ENCODE peak calls at places on chromosomes 11 and 22, in seven cellular contexts. A, M, J, V, D, Z and O are unnamed samples.

GRCh38 chr11:128716661-128717210 is 22.9 kb downstream of the FLI1 start:
- DNase-seq in A (peak; percentile 52), M (no peak), J (peak; percentile 83), V (no peak), D (no peak), Z (peak; percentile 69), O (no peak)

GRCh38 chr11:57868491-57868890 is 106.9 kb downstream of the CTNND1 start:
- DNase-seq in A (no peak), M (no peak), J (no peak), V (no peak), D (no peak), Z (no peak), O (no peak)

GRCh38 chr22:20024225-20025087 is 3.5 kb downstream of the TANGO2 start:
- DNase-seq in A (no peak), M (no peak), J (no peak), V (no peak), D (no peak), Z (no peak), O (no peak)

GRCh38 chr11:124752471-124753100 is 531 bp upstream of the VSIG2 start:
- DNase-seq in A (no peak), M (no peak), J (no peak), V (no peak), D (no peak), Z (no peak), O (no peak)

GRCh38 chr22:27617214-27617881 is 184.2 kb downstream of the MN1 start:
- DNase-seq in A (no peak), M (no peak), J (no peak), V (no peak), D (no peak), Z (no peak), O (no peak)

GRCh38 chr11:35347921-35348331 is 71.4 kb downstream of the SLC1A2 start:
- DNase-seq in A (no peak), M (no peak), J (no peak), V (no peak), D (no peak), Z (no peak), O (no peak)

GRCh38 chr11:128586689-128587088 is 669 bp downstream of the ETS1 start:
- DNase-seq in A (no peak), M (no peak), J (no peak), V (no peak), D (no peak), Z (no peak), O (no peak)

GRCh38 chr11:7060828-7061227 is 28.0 kb upstream of the RBMXL2 start:
- DNase-seq in A (peak; percentile 90), M (no peak), J (no peak), V (no peak), D (no peak), Z (no peak), O (no peak)

GRCh38 chr11:83410605-83411565 is 124.7 kb upstream of the CCDC90B start:
- DNase-seq in A (no peak), M (no peak), J (no peak), V (no peak), D (no peak), Z (no peak), O (no peak)

GRCh38 chr11:55497068-55497467 is 57.2 kb upstream of the OR4C15 start:
- DNase-seq in A (no peak), M (no peak), J (no peak), V (no peak), D (no peak), Z (no peak), O (no peak)

GRCh38 chr11:97722065-97722464 is 1298.7 kb upstream of the CNTN5 start:
- DNase-seq in A (peak; percentile 98), M (no peak), J (no peak), V (no peak), D (no peak), Z (no peak), O (no peak)

GRCh38 chr11:123239371-123240150 is 44.5 kb upstream of the CLMP start:
- DNase-seq in A (peak; percentile 18), M (no peak), J (no peak), V (no peak), D (no peak), Z (no peak), O (no peak)

GRCh38 chr11:7501251-7501650 is 12.5 kb upstream of the PPFIBP2 start:
- DNase-seq in A (no peak), M (no peak), J (no peak), V (no peak), D (no peak), Z (no peak), O (no peak)

GRCh38 chr22:17705565-17706450 is 67.3 kb downstream of the BCL2L13 start:
- DNase-seq in A (no peak), M (no peak), J (no peak), V (no peak), D (no peak), Z (peak; percentile 3), O (no peak)

GRCh38 chr22:37088108-37088605 is 21.4 kb downstream of the TMPRSS6 start:
- DNase-seq in A (peak; percentile 23), M (no peak), J (no peak), V (no peak), D (no peak), Z (peak; percentile 73), O (no peak)

GRCh38 chr11:123543796-123544195 is 110.6 kb downstream of the SCN3B start:
- DNase-seq in A (peak; percentile 67), M (no peak), J (no peak), V (no peak), D (no peak), Z (no peak), O (no peak)

GRCh38 chr11:42311504-42311903 is 852.1 kb upstream of the LRRC4C start:
- DNase-seq in A (peak; percentile 35), M (no peak), J (no peak), V (no peak), D (no peak), Z (no peak), O (no peak)

GRCh38 chr11:72856551-72857342 is 42.5 kb downstream of the ATG16L2 start:
- DNase-seq in A (peak; percentile 44), M (no peak), J (no peak), V (no peak), D (no peak), Z (no peak), O (no peak)

GRCh38 chr11:133999355-133999754 is 42.6 kb upstream of the IGSF9B start:
- DNase-seq in A (no peak), M (no peak), J (no peak), V (no peak), D (no peak), Z (no peak), O (no peak)

GRCh38 chr11:15929371-15929801 is 427.0 kb downstream of the SOX6 start:
- DNase-seq in A (no peak), M (no peak), J (no peak), V (no peak), D (no peak), Z (no peak), O (peak; percentile 26)

GRCh38 chr11:83241291-83241946 is 44.7 kb downstream of the CCDC90B start:
- DNase-seq in A (peak; percentile 77), M (peak; percentile 6), J (no peak), V (no peak), D (peak; percentile 20), Z (peak; percentile 29), O (peak; percentile 57)

GRCh38 chr11:11850668-11851067 is 8.9 kb downstream of the USP47 start:
- DNase-seq in A (no peak), M (no peak), J (no peak), V (no peak), D (no peak), Z (no peak), O (no peak)

GRCh38 chr22:46390652-46391301 is 55.3 kb downstream of the TRMU start:
- DNase-seq in A (peak; percentile 61), M (no peak), J (no peak), V (no peak), D (no peak), Z (no peak), O (no peak)

GRCh38 chr11:3086671-3087150 is 29.5 kb upstream of the CARS1 start:
- DNase-seq in A (no peak), M (no peak), J (no peak), V (no peak), D (no peak), Z (no peak), O (no peak)

GRCh38 chr22:29268511-29269229 is 602 bp downstream of the EWSR1 start:
- DNase-seq in A (peak; percentile 65), M (peak; percentile 32), J (no peak), V (peak; percentile 35), D (peak; percentile 23), Z (peak; percentile 51), O (no peak)

GRCh38 chr11:111733009-111733408 is 33.2 kb downstream of the PPP2R1B start:
- DNase-seq in A (peak; percentile 89), M (no peak), J (no peak), V (no peak), D (no peak), Z (no peak), O (no peak)

GRCh38 chr22:19701420-19702145 is 12.7 kb upstream of the SEPTIN5 start:
- DNase-seq in A (no peak), M (no peak), J (no peak), V (no peak), D (no peak), Z (no peak), O (peak; percentile 18)

GRCh38 chr22:24391836-24392217 is 35.6 kb upstream of the ADORA2A start:
- DNase-seq in A (peak; percentile 86), M (no peak), J (no peak), V (no peak), D (no peak), Z (no peak), O (no peak)

GRCh38 chr11:68569357-68569756 is 108.8 kb downstream of the PPP6R3 start:
- DNase-seq in A (no peak), M (no peak), J (no peak), V (no peak), D (no peak), Z (no peak), O (no peak)

GRCh38 chr11:114915871-114916270 is 237.5 kb downstream of the NXPE2 start:
- DNase-seq in A (no peak), M (no peak), J (no peak), V (no peak), D (no peak), Z (no peak), O (no peak)

GRCh38 chr11:97454988-97455387 is 1065.2 kb downstream of the JRKL start:
- DNase-seq in A (peak; percentile 72), M (peak; percentile 14), J (no peak), V (no peak), D (no peak), Z (no peak), O (no peak)

GRCh38 chr11:3121931-3122774 is 43.0 kb downstream of the OSBPL5 start:
- DNase-seq in A (no peak), M (no peak), J (no peak), V (no peak), D (no peak), Z (no peak), O (no peak)

GRCh38 chr11:65557280-65558001 is 718 bp downstream of the LTBP3 start:
- DNase-seq in A (no peak), M (no peak), J (no peak), V (no peak), D (no peak), Z (peak; percentile 45), O (peak; percentile 75)

GRCh38 chr22:44646141-44646540 is 55.9 kb upstream of the PRR5 start:
- DNase-seq in A (no peak), M (no peak), J (no peak), V (no peak), D (no peak), Z (no peak), O (no peak)

GRCh38 chr22:27686534-27686933 is 115.0 kb downstream of the MN1 start:
- DNase-seq in A (peak; percentile 90), M (no peak), J (no peak), V (no peak), D (no peak), Z (no peak), O (no peak)

GRCh38 chr11:122933434-122933833 is 48.2 kb downstream of the BSX start:
- DNase-seq in A (peak; percentile 3), M (no peak), J (peak; percentile 50), V (no peak), D (no peak), Z (no peak), O (no peak)

GRCh38 chr11:33444835-33445594 is 187.8 kb downstream of the HIPK3 start:
- DNase-seq in A (peak; percentile 33), M (no peak), J (no peak), V (no peak), D (no peak), Z (no peak), O (no peak)